ENCODE peak calls at places on chromosome 10, in five cellular contexts. J is uterus, T is IMR-90, D is AG04450, H is sigmoid colon. E is an unnamed sample.

GRCh38 chr10:92239600-92240288 is 51.1 kb downstream of the CPEB3 start:
- DNase-seq in J (peak), T (peak), D (no peak), H (peak), E (peak)

GRCh38 chr10:75276029-75276872 is 40.5 kb upstream of the COMTD1 start:
- DNase-seq in T (no peak), J (no peak), H (peak), D (no peak), E (no peak)

GRCh38 chr10:90775351-90776028 is 82.3 kb downstream of the HTR7 start:
- DNase-seq in D (no peak), J (no peak), H (peak), T (no peak), E (no peak)

GRCh38 chr10:97882142-97883091 is 32.8 kb downstream of the GOLGA7B start:
- DNase-seq in T (peak), J (no peak), D (no peak), H (no peak), E (peak)

GRCh38 chr10:73907841-73908517 is 3.0 kb upstream of the PLAU start:
- DNase-seq in T (peak), J (no peak), H (peak), D (no peak), E (no peak)

GRCh38 chr10:78724846-78725245 is 343.9 kb upstream of the ZMIZ1 start:
- DNase-seq in J (no peak), D (no peak), T (no peak), H (no peak), E (no peak)

GRCh38 chr10:66836057-66836456 is 89.8 kb upstream of the LRRTM3 start:
- DNase-seq in T (peak), H (no peak), J (no peak), D (peak), E (no peak)

GRCh38 chr10:43785252-43785651 is 136.6 kb upstream of the ZNF32 start:
- DNase-seq in D (no peak), J (no peak), T (no peak), H (no peak), E (no peak)

GRCh38 chr10:84825330-84825729 is 496.9 kb downstream of the CCSER2 start:
- DNase-seq in H (no peak), D (no peak), T (peak), J (no peak), E (no peak)

GRCh38 chr10:89904755-89905154 is 203.4 kb downstream of the KIF20B start:
- DNase-seq in J (no peak), D (no peak), T (no peak), H (no peak), E (no peak)

GRCh38 chr10:97494863-97495506 is 3.2 kb downstream of the MMS19 start:
- DNase-seq in T (peak), J (no peak), H (no peak), D (no peak), E (no peak)

GRCh38 chr10:2079603-2080078 is 342.3 kb upstream of the ADARB2 start:
- DNase-seq in D (no peak), T (no peak), J (no peak), H (no peak), E (no peak)

GRCh38 chr10:62690703-62691102 is 113.8 kb upstream of the ADO start:
- DNase-seq in D (no peak), T (no peak), J (no peak), H (no peak), E (no peak)

GRCh38 chr10:81873932-81874816 is 820 bp upstream of the NRG3 start:
- DNase-seq in D (no peak), T (no peak), H (peak), J (no peak), E (peak)
- H3K4me3 ChIP-seq in D (no peak), T (no peak), H (no peak), J (no peak), E (peak)

GRCh38 chr10:31897506-31897905 is 31.1 kb downstream of the ARHGAP12 start:
- DNase-seq in T (peak), D (no peak), J (no peak), H (no peak), E (no peak)

DNA sequence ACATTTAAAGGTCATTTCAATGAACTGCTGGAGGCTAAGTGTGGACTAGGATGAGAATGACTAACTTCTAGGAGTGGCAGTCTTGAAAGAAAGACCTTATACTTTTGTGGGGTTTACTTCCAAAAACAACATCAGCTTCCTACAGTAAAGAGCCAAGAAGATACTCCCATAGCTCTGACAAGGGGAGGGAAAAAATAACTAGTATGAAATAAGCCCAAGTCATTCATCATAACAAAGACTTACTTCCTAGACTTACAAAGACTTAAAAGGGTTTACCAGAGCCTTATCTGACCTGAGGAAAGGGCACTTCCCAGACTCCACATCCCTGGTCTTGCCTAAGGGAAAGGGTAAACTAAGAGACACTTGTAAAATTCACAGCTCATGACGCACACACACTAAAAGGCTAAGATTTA is 31.7 kb downstream of the ARHGAP12 start:
- DNase-seq in H (no peak), J (no peak), D (no peak), T (peak), E (no peak)
- H3K27ac ChIP-seq in H (no peak), J (peak), D (no peak), T (peak), E (no peak)

GRCh38 chr10:120457431-120458172 is 575 bp downstream of the PLPP4 start:
- DNase-seq in T (no peak), D (no peak), H (no peak), J (no peak), E (no peak)
- H3K4me3 ChIP-seq in T (no peak), D (no peak), H (peak), J (peak), E (peak)

GRCh38 chr10:69468771-69469129 is 17.5 kb downstream of the TSPAN15 start:
- DNase-seq in D (no peak), H (no peak), J (no peak), T (no peak), E (no peak)
- H3K27ac ChIP-seq in D (no peak), H (peak), J (peak), T (no peak), E (no peak)

DNA sequence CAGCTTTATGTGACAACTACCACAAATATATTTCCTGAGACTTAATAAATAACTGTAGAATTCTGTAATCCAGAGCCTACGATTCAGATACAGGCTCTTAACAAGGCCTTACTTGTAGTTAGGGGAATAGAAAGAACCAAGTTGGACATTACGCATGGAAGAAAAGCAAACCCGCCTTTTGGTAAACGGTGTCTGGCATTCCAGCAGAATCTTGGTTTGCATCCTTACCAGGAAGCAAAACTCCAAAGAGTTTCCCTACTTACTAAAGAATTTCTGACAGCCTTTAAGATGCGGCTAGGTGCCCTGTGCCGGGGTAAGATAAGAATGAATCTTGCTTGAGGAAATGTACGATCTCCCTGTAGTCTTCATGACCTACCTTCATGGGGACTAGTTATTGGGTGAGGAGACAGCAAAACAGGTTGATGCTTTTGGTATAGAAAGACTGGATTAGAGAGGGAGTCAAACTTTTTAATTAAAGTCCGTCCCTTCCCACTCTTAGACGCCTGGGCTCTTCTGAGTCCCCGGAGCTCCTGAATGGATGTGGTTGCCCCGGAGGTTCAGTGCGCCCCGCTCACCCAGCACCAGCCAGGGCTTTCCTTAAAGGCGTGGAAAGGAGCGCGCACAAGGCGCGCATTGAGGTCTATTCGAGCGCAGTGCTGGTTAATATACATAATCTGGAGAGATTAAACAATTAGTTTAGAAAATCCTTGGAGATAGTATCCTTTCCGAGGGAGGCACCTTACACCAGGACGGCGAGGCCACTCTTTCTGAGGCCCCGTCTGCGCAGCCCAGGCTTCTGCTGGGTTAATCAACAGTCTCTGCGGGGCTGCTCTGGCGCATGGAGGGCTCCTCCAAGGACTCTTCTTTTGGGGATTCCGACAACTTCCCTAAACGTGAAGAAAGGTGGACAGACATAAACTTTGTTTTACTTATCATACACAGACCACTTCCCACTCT is 11.5 kb downstream of the PTF1A start:
- DNase-seq in T (no peak), H (no peak), D (no peak), J (no peak), E (no peak)
- H3K4me3 ChIP-seq in T (no peak), H (no peak), D (no peak), J (no peak), E (no peak)

GRCh38 chr10:51129946-51130554 is 55.8 kb downstream of the PRKG1 start:
- DNase-seq in J (no peak), D (no peak), H (no peak), T (peak), E (no peak)

GRCh38 chr10:51125518-51125917 is 51.2 kb downstream of the PRKG1 start:
- DNase-seq in T (no peak), D (no peak), H (no peak), J (no peak), E (no peak)

DNA sequence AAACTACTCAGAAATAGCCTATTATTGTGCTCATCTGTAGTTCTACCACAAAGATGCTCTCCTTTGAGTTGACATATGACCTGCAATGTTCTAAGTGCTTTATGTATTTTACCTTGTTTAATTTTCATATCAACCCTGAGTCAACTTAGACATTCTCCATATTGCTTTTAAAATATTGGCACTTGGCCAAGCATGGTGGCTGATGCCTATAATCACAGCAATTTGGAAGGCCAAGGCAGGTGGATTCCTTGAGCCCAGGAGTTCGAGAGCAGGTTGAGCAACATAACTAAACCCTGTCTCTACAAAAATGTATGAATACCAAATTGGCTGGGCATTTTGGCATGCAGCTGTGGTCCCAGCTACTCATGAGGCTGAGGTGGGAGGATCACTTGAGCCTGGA is 50.6 kb downstream of the PRKG1 start:
- DNase-seq in H (no peak), T (no peak), D (no peak), J (no peak), E (no peak)
- H3K27ac ChIP-seq in H (no peak), T (no peak), D (no peak), J (no peak), E (no peak)

E was measured in aorta.